ENCODE peak calls at places on chromosomes 2 and 18, in eight cellular contexts. O is HCT116, B is mammary epithelial cell, C is A549, Z is neuronal stem cell, S is HepG2, G is fibroblast of lung, U is GM23248. X is an unnamed sample.

GRCh38 chr2:85536479-85536878 is 2.5 kb upstream of the MAT2A start:
- DNase-seq in B (peak; percentile 38), U (peak; percentile 93), O (no peak), G (peak; percentile 77), C (no peak), Z (no peak), S (no peak), X (peak; percentile 89)

GRCh38 chr18:79526468-79527460 is 131.0 kb downstream of the NFATC1 start:
- DNase-seq in B (no peak), U (no peak), C (no peak), O (no peak), Z (no peak), S (no peak), G (no peak), X (no peak)

GRCh38 chr2:234863043-234863934 is 88.5 kb upstream of the SH3BP4 start:
- DNase-seq in C (peak; percentile 79), O (peak; percentile 54), S (peak; percentile 88), B (peak; percentile 64), Z (no peak), U (peak; percentile 81), G (peak; percentile 86), X (peak; percentile 82)

GRCh38 chr18:62450546-62451395 is 72.1 kb upstream of the ZCCHC2 start:
- DNase-seq in Z (no peak), S (peak; percentile 63), O (peak; percentile 86), B (peak; percentile 92), U (peak; percentile 91), G (peak; percentile 78), C (peak; percentile 82), X (peak; percentile 63)

GRCh38 chr2:143841935-143842334 is 678.0 kb downstream of the ZEB2 start:
- DNase-seq in G (peak; percentile 53), S (no peak), U (peak; percentile 32), C (peak; percentile 4), B (no peak), Z (no peak), O (no peak), X (peak; percentile 29)

GRCh38 chr2:174013310-174013751 is 48.2 kb upstream of the SP3 start:
- DNase-seq in U (peak; percentile 61), C (no peak), Z (no peak), O (no peak), S (no peak), B (no peak), G (peak; percentile 72), X (no peak)

GRCh38 chr2:118239284-118239683 is 151.0 kb downstream of the INSIG2 start:
- DNase-seq in B (no peak), C (no peak), O (no peak), U (no peak), G (no peak), S (no peak), Z (no peak), X (no peak)

GRCh38 chr2:3101704-3102055 is 275.9 kb downstream of the EIPR1 start:
- DNase-seq in S (no peak), O (no peak), C (no peak), Z (no peak), G (no peak), U (no peak), B (no peak), X (no peak)

DNA sequence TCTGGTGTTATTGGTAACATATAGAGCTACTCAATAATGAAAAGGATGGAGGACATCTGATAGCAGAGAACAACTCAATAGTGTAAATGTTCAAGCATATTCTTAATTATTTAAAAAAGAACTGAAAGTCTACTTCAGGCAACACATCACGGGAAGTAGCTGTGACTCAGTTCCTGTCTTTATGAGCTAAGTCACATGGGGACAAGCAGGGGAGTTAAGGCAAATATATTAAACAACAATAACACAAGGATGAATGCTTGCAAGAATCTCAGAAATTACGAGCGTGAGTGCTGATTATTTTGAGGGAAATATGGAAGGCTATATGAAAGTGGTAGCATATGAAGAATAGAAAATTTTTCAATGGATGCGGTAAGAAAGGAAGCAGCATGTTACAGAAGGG is 4.0 kb upstream of the HNMT start:
- DNase-seq in S (no peak), G (no peak), O (no peak), B (no peak), U (no peak), Z (no peak), C (no peak), X (no peak)
- H3K4me2 ChIP-seq in S (no peak overlapping the region), G (no peak overlapping the region), O (no peak overlapping the region), B (no peak overlapping the region), U (no peak overlapping the region), Z (no peak overlapping the region), C (no peak overlapping the region), X (no peak overlapping the region)

GRCh38 chr2:120405769-120406119 is 59.8 kb downstream of the INHBB start:
- DNase-seq in C (no peak), O (no peak), G (no peak), Z (no peak), B (no peak), U (no peak), S (no peak), X (no peak)

GRCh38 chr2:120404941-120405768 is 59.2 kb downstream of the INHBB start:
- DNase-seq in Z (no peak), C (no peak), O (no peak), B (no peak), U (no peak), S (no peak), G (no peak), X (no peak)

GRCh38 chr2:120403676-120404075 is 57.7 kb downstream of the INHBB start:
- DNase-seq in Z (no peak), C (peak; percentile 75), B (no peak), O (no peak), S (no peak), G (no peak), U (no peak), X (no peak)

GRCh38 chr2:120403261-120403660 is 57.3 kb downstream of the INHBB start:
- DNase-seq in O (no peak), B (no peak), G (no peak), U (no peak), S (no peak), Z (no peak), C (no peak), X (no peak)

DNA sequence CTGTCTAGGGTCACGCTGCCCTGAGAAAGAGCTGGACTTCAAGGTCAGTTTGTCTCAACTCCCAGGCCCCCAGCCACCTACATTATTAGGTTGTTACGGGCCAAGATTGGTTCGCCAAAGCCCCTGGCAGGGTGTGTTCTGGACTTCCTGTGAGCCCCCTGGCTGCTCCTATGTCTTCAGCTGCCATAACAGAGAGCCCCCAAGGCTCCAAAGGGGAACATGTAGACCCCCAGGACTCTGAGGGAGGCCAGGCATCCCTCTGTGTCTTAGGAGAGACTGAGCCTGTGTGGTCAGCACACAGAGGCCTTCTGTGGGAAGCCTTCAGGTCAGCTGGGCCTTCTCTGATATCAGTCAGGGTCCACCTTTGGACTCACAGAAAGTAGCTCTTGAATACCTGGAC is 58.3 kb downstream of the INHBB start:
- DNase-seq in U (no peak), O (no peak), G (no peak), B (no peak), S (no peak), C (no peak), Z (no peak), X (no peak)
- H3K4me2 ChIP-seq in U (no peak overlapping the region), O (peak overlapping the region; percentile 23), G (no peak overlapping the region), B (no peak overlapping the region), S (no peak overlapping the region), C (peak overlapping the region; percentile 55), Z (no peak overlapping the region), X (no peak overlapping the region)

GRCh38 chr2:181955010-181955409 is 30.6 kb upstream of the PPP1R1C start:
- DNase-seq in U (peak; percentile 40), G (peak; percentile 70), B (peak; percentile 72), C (peak; percentile 54), Z (no peak), S (no peak), O (peak; percentile 86), X (peak; percentile 82)
- H3K4me2 ChIP-seq in U (peak overlapping the region; percentile 63), G (no peak overlapping the region), B (peak overlapping the region; percentile 60), C (peak overlapping the region; percentile 72), Z (no peak overlapping the region), S (peak overlapping the region; percentile 61), O (peak overlapping the region; percentile 59), X (peak overlapping the region; percentile 63)

GRCh38 chr2:111624401-111625156 is 259.4 kb downstream of the ANAPC1 start:
- DNase-seq in C (peak; percentile 27), G (peak; percentile 97), U (peak; percentile 85), B (peak; percentile 80), Z (no peak), O (no peak), S (peak; percentile 21), X (peak; percentile 86)
- H3K4me2 ChIP-seq in C (no peak overlapping the region), G (no peak overlapping the region), U (no peak overlapping the region), B (no peak overlapping the region), Z (no peak overlapping the region), O (no peak overlapping the region), S (no peak overlapping the region), X (no peak overlapping the region)

DNA sequence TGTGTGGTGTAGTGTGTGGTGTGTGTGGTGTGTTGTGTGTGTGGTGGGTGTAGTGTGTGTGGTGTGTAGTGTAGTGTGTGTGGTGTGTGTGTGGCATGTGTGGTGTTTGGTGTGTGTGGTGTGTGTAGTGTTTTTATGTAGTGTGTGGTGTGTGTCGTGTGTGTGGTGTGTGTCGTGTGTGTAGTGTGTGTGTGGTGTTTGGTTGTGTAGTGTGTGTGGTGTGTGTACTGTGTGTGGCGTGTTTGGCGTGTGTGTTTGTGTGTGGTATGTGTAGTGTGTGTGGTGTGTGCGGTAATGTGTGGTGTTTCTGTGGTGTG is 4.7 kb upstream of the RTP5 start:
- DNase-seq in G (no peak), C (no peak), S (no peak), U (no peak), B (no peak), Z (no peak), O (no peak), X (no peak)
- H3K4me2 ChIP-seq in G (no peak overlapping the region), C (no peak overlapping the region), S (no peak overlapping the region), U (no peak overlapping the region), B (no peak overlapping the region), Z (no peak overlapping the region), O (no peak overlapping the region), X (no peak overlapping the region)

DNA sequence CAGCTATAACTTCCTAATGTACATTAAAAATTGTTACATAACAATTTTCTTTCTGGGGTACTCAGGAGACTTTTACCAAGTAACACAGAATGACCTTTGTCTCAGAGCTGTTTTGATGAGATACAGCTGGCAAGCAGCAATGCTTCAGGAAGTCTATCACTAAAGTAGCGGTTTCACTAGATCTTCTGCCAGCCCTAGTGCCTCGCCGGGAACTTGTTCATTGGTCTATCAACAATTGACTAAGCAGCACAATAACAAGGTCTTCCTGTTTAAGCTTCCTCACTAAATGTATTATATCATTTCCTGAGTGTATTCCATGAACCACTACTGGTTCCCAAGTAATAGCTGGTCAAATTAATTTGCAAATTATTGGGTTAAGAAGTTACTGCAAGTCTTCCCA is 69.2 kb downstream of the TRIP12 start:
- DNase-seq in G (peak; percentile 67), U (peak; percentile 20), Z (no peak), B (no peak), C (no peak), O (no peak), S (no peak), X (peak; percentile 87)
- H3K4me2 ChIP-seq in G (peak overlapping the region; percentile 28), U (no peak overlapping the region), Z (no peak overlapping the region), B (no peak overlapping the region), C (no peak overlapping the region), O (no peak overlapping the region), S (no peak overlapping the region), X (no peak overlapping the region)